ENCODE peak calls at places on chromosome 15, in four cellular contexts. O is uterus, G is cardiac muscle cell, W is fibroblast of the aortic adventitia. I is an unnamed sample.
A peak's percentile ranks its signal among the peaks of the same experiment; 100 is the strongest.

GRCh38 chr15:90400759-90401314 is 12.8 kb downstream of the IQGAP1 start:
- DNase-seq in O (peak; percentile 83), G (peak; percentile 90), W (peak; percentile 95), I (peak; percentile 96)

GRCh38 chr15:88630141-88630721 is 8.6 kb upstream of the ISG20 start:
- DNase-seq in O (peak; percentile 61), G (no peak), W (no peak), I (no peak)

GRCh38 chr15:25737218-25737643 is 125.9 kb downstream of the ATP10A start:
- DNase-seq in O (no peak), G (peak; percentile 21), W (peak; percentile 52), I (peak; percentile 81)

GRCh38 chr15:78800189-78800588 is 11.1 kb downstream of the ADAMTS7 start:
- DNase-seq in O (no peak), G (no peak), W (no peak), I (no peak)

GRCh38 chr15:34179257-34179656 is 30.6 kb downstream of the KATNBL1 start:
- DNase-seq in O (no peak), G (no peak), W (no peak), I (no peak)

GRCh38 chr15:78406016-78406590 is 31.9 kb upstream of the IREB2 start:
- DNase-seq in O (no peak), G (no peak), W (no peak), I (no peak)

GRCh38 chr15:90956551-90957104 is 1.9 kb downstream of the RCCD1 start:
- DNase-seq in O (peak; percentile 72), G (peak; percentile 85), W (peak; percentile 69), I (peak; percentile 91)

GRCh38 chr15:42239528-42240245 is 31.6 kb upstream of the VPS39 start:
- DNase-seq in O (no peak), G (no peak), W (no peak), I (peak; percentile 50)

GRCh38 chr15:101391981-101392566 is 97.0 kb upstream of the SNRPA1 start:
- DNase-seq in O (no peak), G (no peak), W (no peak), I (no peak)

GRCh38 chr15:34122771-34123183 is 20.9 kb downstream of the PGBD4 start:
- DNase-seq in O (no peak), G (no peak), W (peak; percentile 64), I (no peak)

GRCh38 chr15:65401607-65402240 is 21.0 kb downstream of the IGDCC4 start:
- DNase-seq in O (no peak), G (no peak), W (no peak), I (no peak)

GRCh38 chr15:68053701-68053996 is 466 bp upstream of the PIAS1 start:
- DNase-seq in O (no peak), G (no peak), W (no peak), I (no peak)

GRCh38 chr15:57398336-57398735 is 22.0 kb downstream of the CGNL1 start:
- DNase-seq in O (no peak), G (no peak), W (no peak), I (no peak)

GRCh38 chr15:59594493-59594942 is 17.1 kb upstream of the GCNT3 start:
- DNase-seq in O (no peak), G (peak; percentile 8), W (peak; percentile 74), I (peak; percentile 64)

GRCh38 chr15:85950101-85950500 is 129.6 kb upstream of the AGBL1 start:
- DNase-seq in O (no peak), G (no peak), W (no peak), I (no peak)

GRCh38 chr15:41568350-41569017 is 9.5 kb downstream of the TYRO3 start:
- DNase-seq in O (no peak), G (peak; percentile 87), W (no peak), I (peak; percentile 11)

GRCh38 chr15:58057559-58057958 is 8.0 kb downstream of the ALDH1A2 start:
- DNase-seq in O (no peak), G (no peak), W (no peak), I (no peak)

GRCh38 chr15:80660114-80660513 is 35.0 kb upstream of the ABHD17C start:
- DNase-seq in O (no peak), G (peak; percentile 31), W (peak; percentile 78), I (peak; percentile 33)

GRCh38 chr15:71083349-71083748 is 31.9 kb upstream of the THSD4 start:
- DNase-seq in O (peak; percentile 68), G (no peak), W (peak; percentile 74), I (no peak)

GRCh38 chr15:92082217-92082843 is 228.8 kb downstream of the SLCO3A1 start:
- DNase-seq in O (peak; percentile 67), G (peak; percentile 75), W (peak; percentile 85), I (peak; percentile 88)

GRCh38 chr15:87656373-87656772 is 600.2 kb downstream of the NTRK3 start:
- DNase-seq in O (no peak), G (no peak), W (no peak), I (no peak)

GRCh38 chr15:45181491-45182285 is 6.1 kb downstream of the SHF start:
- DNase-seq in O (no peak), G (no peak), W (no peak), I (no peak)

GRCh38 chr15:39369768-39370167 is 211.1 kb upstream of the THBS1 start:
- DNase-seq in O (no peak), G (no peak), W (no peak), I (no peak)

GRCh38 chr15:75573001-75573400 is 6.1 kb downstream of the PTPN9 start:
- DNase-seq in O (no peak), G (no peak), W (peak; percentile 76), I (peak; percentile 87)

GRCh38 chr15:63232400-63232799 is 43.0 kb downstream of the RAB8B start:
- DNase-seq in O (no peak), G (no peak), W (no peak), I (no peak)

GRCh38 chr15:100308222-100309007 is 33.4 kb downstream of the ADAMTS17 start:
- DNase-seq in O (peak; percentile 67), G (no peak), W (no peak), I (no peak)

GRCh38 chr15:76517910-76518309 is 181.3 kb downstream of the ISL2 start:
- DNase-seq in O (no peak), G (no peak), W (no peak), I (no peak)

GRCh38 chr15:45126535-45127158 is 3.0 kb downstream of the DUOXA1 start:
- DNase-seq in O (no peak), G (peak; percentile 38), W (peak; percentile 34), I (peak; percentile 42)

GRCh38 chr15:86382341-86382740 is 302.7 kb downstream of the AGBL1 start:
- DNase-seq in O (no peak), G (no peak), W (no peak), I (no peak)

GRCh38 chr15:90934949-90935751 is at the start of gene UNC45A:
- DNase-seq in O (peak; percentile 88), G (peak; percentile 92), W (peak; percentile 74), I (peak; percentile 93)

GRCh38 chr15:44102675-44103254 is 92.3 kb downstream of the FRMD5 start:
- DNase-seq in O (no peak), G (peak; percentile 61), W (peak; percentile 99), I (peak; percentile 89)

GRCh38 chr15:43168192-43169107 is 16.8 kb upstream of the CCNDBP1 start:
- DNase-seq in O (no peak), G (peak; percentile 1), W (peak; percentile 38), I (no peak)

GRCh38 chr15:65060641-65061397 is 7.0 kb downstream of the RASL12 start:
- DNase-seq in O (no peak), G (no peak), W (no peak), I (no peak)

GRCh38 chr15:43881944-43882343 is 55.1 kb downstream of the WDR76 start:
- DNase-seq in O (no peak), G (no peak), W (no peak), I (no peak)

DNA sequence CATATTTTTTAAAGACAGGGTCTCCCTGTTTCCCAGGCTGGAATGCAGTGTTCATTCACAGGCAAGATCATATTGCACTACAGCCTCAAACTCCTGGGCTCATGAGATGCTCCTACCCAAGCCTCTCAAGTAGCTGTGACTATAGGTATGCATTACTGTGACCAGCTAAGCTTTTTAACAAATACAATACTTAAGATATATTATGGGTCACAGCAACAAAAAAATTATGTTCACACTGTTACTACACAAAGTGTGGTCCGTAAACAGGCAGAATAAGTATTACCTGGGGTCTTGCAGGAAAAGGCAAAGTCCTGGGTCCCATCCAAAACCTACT is 152.5 kb downstream of the VPS13C start:
- DNase-seq in O (no peak), G (no peak), W (no peak), I (no peak)
- H3K4me3 ChIP-seq in O (no peak overlapping the region), G (no peak overlapping the region), W (no peak overlapping the region), I (no peak overlapping the region)

GRCh38 chr15:96354731-96355560 is 24.4 kb downstream of the NR2F2 start:
- DNase-seq in O (peak; percentile 60), G (no peak), W (peak; percentile 91), I (peak; percentile 91)
- H3K4me3 ChIP-seq in O (peak overlapping the region; percentile 51), G (peak overlapping the region; percentile 23), W (peak overlapping the region; percentile 75), I (peak overlapping the region; percentile 85)

DNA sequence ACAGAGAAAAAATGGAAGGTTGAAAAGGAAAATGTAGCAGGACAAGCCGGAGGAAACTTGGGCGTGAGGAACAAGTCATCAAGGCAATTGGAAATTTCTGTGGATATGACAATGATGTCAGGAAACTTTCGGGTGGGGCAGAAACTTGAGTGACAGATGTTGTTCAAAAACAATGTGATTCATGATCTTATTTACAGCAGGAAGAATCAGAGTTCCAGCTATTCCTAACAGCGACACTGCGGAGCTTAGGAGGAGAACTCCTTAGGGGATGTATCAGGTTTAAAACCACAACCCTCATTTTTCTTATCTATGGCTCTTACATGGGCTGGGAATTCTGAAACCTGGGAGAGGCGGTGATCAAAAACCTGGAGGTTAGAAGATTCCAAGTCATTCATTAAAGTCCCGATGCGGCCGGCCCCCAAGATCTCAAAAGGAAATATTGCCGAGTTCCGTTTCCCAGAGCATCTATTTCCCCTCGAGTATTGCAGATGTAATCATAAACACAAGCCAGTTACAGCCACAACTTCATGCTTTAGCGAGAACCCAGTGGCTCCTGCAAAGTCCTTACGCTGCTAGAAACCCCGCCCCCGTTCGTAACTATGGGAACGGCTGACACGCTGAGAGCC is 652 bp upstream of the ARRDC4 start:
- DNase-seq in O (no peak), G (no peak), W (no peak), I (no peak)
- H3K4me3 ChIP-seq in O (peak overlapping the region; percentile 44), G (peak overlapping the region; percentile 30), W (peak overlapping the region; percentile 61), I (peak overlapping the region; percentile 81)

GRCh38 chr15:50289749-50290148 is 24.2 kb upstream of the HDC start:
- DNase-seq in O (no peak), G (no peak), W (no peak), I (no peak)

DNA sequence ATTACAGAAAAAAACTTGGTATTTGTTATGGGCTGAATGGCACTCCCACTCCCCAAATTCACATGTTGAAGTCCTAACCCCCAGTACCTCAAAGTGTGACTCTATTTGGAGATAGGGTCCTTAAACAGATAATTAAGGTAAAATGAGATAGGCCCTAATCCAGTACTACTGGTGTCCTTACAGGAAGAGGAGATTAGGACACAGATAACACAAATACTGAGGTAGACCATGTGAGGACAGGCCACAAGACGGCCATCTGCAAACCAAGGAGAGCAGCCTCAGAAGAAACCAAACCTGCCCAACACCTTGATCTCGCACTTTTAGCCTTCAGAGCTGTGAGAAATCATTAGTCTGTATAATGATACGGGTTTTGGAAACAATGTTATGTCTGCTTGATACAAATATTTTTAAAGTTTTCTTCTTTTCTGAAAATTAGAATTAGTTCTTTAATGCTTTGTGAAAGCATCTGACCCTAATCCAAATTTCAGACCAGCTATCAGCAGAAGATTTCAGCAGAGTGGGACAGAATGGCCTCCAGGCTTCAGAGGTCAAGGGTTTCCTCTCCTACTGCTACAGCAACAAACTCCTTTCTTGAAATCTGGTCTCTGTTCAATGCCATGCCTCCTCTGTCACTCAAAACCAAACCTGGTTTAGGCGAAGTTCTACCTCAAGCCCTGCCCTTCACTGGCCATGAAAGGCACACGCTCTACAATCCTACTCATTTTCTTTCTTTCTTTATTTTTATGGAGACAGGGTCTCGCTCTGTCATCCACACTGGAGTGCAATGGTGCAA is 22.0 kb upstream of the HDC start:
- DNase-seq in O (no peak), G (no peak), W (no peak), I (no peak)
- H3K4me3 ChIP-seq in O (no peak overlapping the region), G (no peak overlapping the region), W (no peak overlapping the region), I (no peak overlapping the region)